ENCODE peak calls at places on chromosomes 4 and X, in eight cellular contexts. N is HL-60, I is AG10803, G is astrocyte of the cerebellum, Z is lower lobe of right lung, Q is fibroblast of the aortic adventitia, T is A549, P is AG04450. S is an unnamed sample.

GRCh38 chrX:39458779-39459178 is 639.0 kb downstream of the BCOR start:
- DNase-seq in N (no peak), I (no peak), G (no peak), Z (no peak), Q (no peak), T (no peak), P (no peak), S (no peak)

GRCh38 chrX:75603833-75604232 is 81.0 kb upstream of the ZDHHC15 start:
- DNase-seq in N (peak; percentile 4), I (peak; percentile 12), G (peak; percentile 11), Z (no peak), Q (peak; percentile 40), T (peak; percentile 36), P (no peak), S (peak; percentile 15)

GRCh38 chr4:126192506-126192905 is 877.8 kb downstream of the FAT4 start:
- DNase-seq in N (no peak), I (no peak), G (no peak), Z (no peak), Q (no peak), T (no peak), P (no peak), S (no peak)

GRCh38 chr4:152115794-152116193 is 355.0 kb upstream of the GATB start:
- DNase-seq in N (no peak), I (no peak), G (no peak), Z (no peak), Q (no peak), T (no peak), P (no peak), S (no peak)

GRCh38 chr4:168524006-168524405 is 27.2 kb downstream of the PALLD start:
- DNase-seq in N (no peak), I (peak; percentile 89), G (peak; percentile 76), Z (no peak), Q (peak; percentile 66), T (no peak), P (peak; percentile 62), S (peak; percentile 74)

GRCh38 chr4:87056884-87057283 is 122.1 kb downstream of the AFF1 start:
- DNase-seq in N (no peak), I (no peak), G (no peak), Z (no peak), Q (no peak), T (no peak), P (no peak), S (no peak)

GRCh38 chr4:87838207-87838606 is 5.4 kb downstream of the MEPE start:
- DNase-seq in N (no peak), I (no peak), G (no peak), Z (no peak), Q (no peak), T (peak; percentile 22), P (no peak), S (no peak)

GRCh38 chrX:13005671-13006473 is 31.0 kb downstream of the TMSB4X start:
- DNase-seq in N (no peak), I (peak; percentile 26), G (no peak), Z (no peak), Q (peak; percentile 79), T (no peak), P (no peak), S (no peak)

GRCh38 chrX:112819013-112819635 is 21.5 kb downstream of the AMOT start:
- DNase-seq in N (no peak), I (peak; percentile 92), G (peak; percentile 87), Z (no peak), Q (peak; percentile 82), T (no peak), P (peak; percentile 64), S (no peak)

GRCh38 chr4:115355329-115355728 is 241.9 kb upstream of the NDST4 start:
- DNase-seq in N (no peak), I (no peak), G (no peak), Z (no peak), Q (no peak), T (no peak), P (no peak), S (no peak)

GRCh38 chrX:154351183-154352011 is 23.0 kb downstream of the FLNA start:
- DNase-seq in N (no peak), I (no peak), G (no peak), Z (peak; percentile 54), Q (no peak), T (peak; percentile 18), P (no peak), S (no peak)

GRCh38 chr4:75696551-75696950 is 23.3 kb upstream of the G3BP2 start:
- DNase-seq in N (no peak), I (no peak), G (no peak), Z (no peak), Q (no peak), T (no peak), P (no peak), S (no peak)

GRCh38 chr4:110854021-110854678 is 231.3 kb upstream of the PITX2 start:
- DNase-seq in N (no peak), I (peak; percentile 96), G (peak; percentile 82), Z (no peak), Q (peak; percentile 93), T (peak; percentile 2), P (peak; percentile 39), S (peak; percentile 95)

GRCh38 chr4:152660526-152660925 is 19.3 kb downstream of the TMEM154 start:
- DNase-seq in N (no peak), I (no peak), G (no peak), Z (no peak), Q (no peak), T (no peak), P (no peak), S (no peak)

DNA sequence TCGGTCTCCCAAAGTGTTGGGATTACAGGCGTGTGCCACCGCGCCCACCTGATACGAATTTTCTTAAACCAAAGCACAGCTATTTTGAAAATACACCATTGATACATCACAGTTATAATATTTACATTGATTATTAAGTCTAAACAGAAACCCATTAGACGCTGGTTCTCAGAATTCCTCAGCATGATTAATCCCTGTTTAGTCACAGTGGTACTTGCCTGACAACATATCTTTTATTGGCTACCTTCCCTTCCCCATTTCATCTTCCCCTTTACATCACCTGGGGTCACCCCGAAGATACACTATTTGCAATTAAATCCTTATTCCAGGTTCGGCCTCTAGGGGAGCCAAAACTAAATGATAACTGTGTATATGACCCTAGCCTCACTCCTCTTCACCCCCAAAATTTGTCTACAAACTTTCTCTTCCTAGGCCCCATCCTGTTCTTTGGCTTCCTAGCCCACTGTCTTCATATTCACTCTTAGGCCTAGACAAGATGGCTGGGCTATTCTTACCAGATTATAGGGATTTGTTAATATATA is 36.8 kb upstream of the IL1RAPL1 start:
- DNase-seq in N (no peak), I (no peak), G (no peak), Z (no peak), Q (no peak), T (no peak), P (no peak), S (no peak)
- TF ChIP-seq CTCF in N (no peak), I (no peak), G (no peak), Z (no peak), Q (no peak), T (no peak), P (no peak), S (no peak)

GRCh38 chr4:82842593-82842992 is 44.0 kb upstream of the SCD5 start:
- DNase-seq in N (peak; percentile 4), I (peak; percentile 17), G (peak; percentile 8), Z (no peak), Q (peak; percentile 20), T (peak; percentile 15), P (no peak), S (peak; percentile 18)
- TF ChIP-seq CTCF in N (no peak), I (peak; percentile 49), G (peak; percentile 59), Z (peak; percentile 10), Q (peak; percentile 43), T (peak; percentile 10), P (peak; percentile 50), S (peak; percentile 68)

DNA sequence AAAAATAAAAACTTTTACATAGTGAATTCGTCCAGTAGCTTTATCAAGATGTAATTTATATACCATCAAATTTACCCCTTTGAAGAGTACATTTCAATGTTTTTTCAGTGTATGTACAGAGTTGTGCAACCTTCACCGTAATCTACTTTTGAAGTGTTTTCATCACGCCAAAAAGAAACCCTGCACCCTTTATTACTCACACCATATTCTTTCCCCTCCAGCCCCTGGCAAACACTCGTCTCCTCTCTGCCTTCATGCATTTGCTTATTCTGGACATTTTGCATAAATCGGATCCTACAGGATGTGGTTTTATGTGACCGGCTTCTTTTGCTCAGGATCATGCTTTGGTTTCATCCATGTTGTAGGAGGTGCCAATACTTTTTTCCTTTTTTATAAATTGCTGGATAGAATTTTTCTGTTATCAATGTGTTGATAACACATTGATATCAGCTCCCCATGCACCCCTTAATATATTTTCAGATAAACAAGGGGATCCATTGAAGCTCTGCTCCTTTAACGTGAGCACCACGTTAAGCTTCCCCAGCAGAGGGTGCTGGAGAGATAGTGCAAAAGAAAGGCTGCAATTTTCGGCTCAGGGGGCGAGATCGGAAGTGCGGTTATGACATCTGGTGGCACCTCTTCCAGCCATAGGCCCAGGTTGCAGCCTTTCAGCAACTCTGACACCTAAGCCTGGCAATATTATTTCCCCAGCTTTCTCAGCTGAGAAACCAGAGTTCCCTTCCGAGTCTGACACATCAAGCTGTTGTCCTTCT is 100.1 kb upstream of the VCX3B start:
- DNase-seq in N (peak; percentile 23), I (no peak), G (no peak), Z (peak; percentile 35), Q (no peak), T (peak; percentile 15), P (no peak), S (no peak)
- TF ChIP-seq CTCF in N (no peak), I (no peak), G (peak; percentile 42), Z (peak; percentile 25), Q (no peak), T (peak; percentile 9), P (no peak), S (no peak)

GRCh38 chrX:20217906-20218305 is 48.8 kb downstream of the RPS6KA3 start:
- DNase-seq in N (no peak), I (no peak), G (no peak), Z (no peak), Q (no peak), T (no peak), P (no peak), S (no peak)

GRCh38 chrX:20221902-20222301 is 44.8 kb downstream of the RPS6KA3 start:
- DNase-seq in N (no peak), I (peak; percentile 12), G (no peak), Z (no peak), Q (peak; percentile 19), T (peak; percentile 86), P (no peak), S (no peak)

GRCh38 chrX:20217279-20217678 is 49.4 kb downstream of the RPS6KA3 start:
- DNase-seq in N (no peak), I (peak; percentile 51), G (peak; percentile 39), Z (no peak), Q (peak; percentile 80), T (peak; percentile 37), P (no peak), S (peak; percentile 30)

GRCh38 chrX:20215565-20215964 is 51.1 kb downstream of the RPS6KA3 start:
- DNase-seq in N (no peak), I (no peak), G (no peak), Z (no peak), Q (no peak), T (no peak), P (no peak), S (no peak)

DNA sequence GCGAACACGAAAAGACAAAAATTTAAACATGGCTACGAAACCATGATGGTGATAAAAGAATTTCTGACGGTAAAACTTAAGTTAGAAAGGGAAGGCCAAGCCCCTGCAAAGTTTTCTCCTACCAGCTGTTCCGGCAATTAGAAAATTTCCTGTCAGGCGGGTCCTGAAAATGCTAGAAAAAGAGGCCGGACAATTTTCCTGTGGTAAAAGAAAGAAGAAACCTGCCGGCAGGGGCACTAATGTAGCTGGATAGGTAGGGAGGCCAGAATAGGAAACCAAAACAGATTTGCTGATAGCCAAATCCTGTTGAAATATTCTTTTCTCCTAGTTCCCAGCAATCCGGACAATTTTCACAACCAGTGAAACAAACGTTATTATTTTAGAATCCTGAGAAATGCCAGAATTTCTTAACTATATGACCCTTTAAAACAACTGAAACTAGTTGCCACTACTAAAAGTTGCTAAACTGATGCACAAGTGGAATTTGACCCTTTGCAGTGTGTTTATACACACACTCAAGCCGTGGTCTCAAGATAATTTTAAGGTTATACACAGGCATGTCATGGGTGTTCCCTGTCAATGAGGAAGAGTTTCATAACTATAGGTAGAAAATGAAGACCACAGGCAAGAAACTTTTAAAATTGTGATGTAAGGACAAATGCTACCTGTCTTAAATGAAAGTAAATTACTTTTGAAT is 47.8 kb downstream of the RPS6KA3 start:
- DNase-seq in N (no peak), I (no peak), G (no peak), Z (no peak), Q (peak; percentile 39), T (peak; percentile 41), P (no peak), S (no peak)
- TF ChIP-seq CTCF in N (no peak), I (no peak), G (peak; percentile 9), Z (no peak), Q (no peak), T (peak; percentile 9), P (peak; percentile 21), S (no peak)